ENCODE peak calls at places on chromosomes 16 and 17, in four cellular contexts. L is testis, J is IMR-90, M is prostate gland. F is an unnamed sample.

GRCh38 chr17:66712453-66712852 is 122.5 kb upstream of the CACNG5 start:
- DNase-seq in L (no peak), M (no peak), J (no peak), F (no peak)

GRCh38 chr16:14375132-14375491 is 254.9 kb downstream of the PARN start:
- DNase-seq in J (peak), M (no peak), L (no peak), F (no peak)

GRCh38 chr16:31130336-31130812 is 5.2 kb downstream of the PRSS8 start:
- DNase-seq in J (no peak), L (no peak), M (no peak), F (no peak)

GRCh38 chr17:12789075-12789975 is at the start of gene ARHGAP44:
- DNase-seq in M (peak), J (peak), L (peak), F (peak)

GRCh38 chr17:33725675-33726271 is 432.7 kb upstream of the ASIC2 start:
- DNase-seq in J (peak), L (peak), M (no peak), F (peak)

GRCh38 chr16:21646721-21647561 is 5.5 kb downstream of the IGSF6 start:
- DNase-seq in J (no peak), M (no peak), L (no peak), F (no peak)

GRCh38 chr16:84302111-84302954 is 7.7 kb downstream of the WFDC1 start:
- DNase-seq in M (no peak), J (peak), L (no peak), F (no peak)

GRCh38 chr17:40490289-40490853 is 11.1 kb downstream of the TNS4 start:
- DNase-seq in M (peak), L (peak), J (peak), F (peak)

GRCh38 chr17:27247071-27247957 is 46.6 kb upstream of the WSB1 start:
- DNase-seq in L (peak), J (peak), M (peak), F (no peak)

GRCh38 chr16:1443403-1443973 is 868 bp downstream of the CCDC154 start:
- DNase-seq in L (no peak), M (no peak), J (no peak), F (no peak)

GRCh38 chr17:81599719-81600486 is 37.0 kb downstream of the NPLOC4 start:
- DNase-seq in L (no peak), J (peak), M (no peak), F (no peak)

GRCh38 chr17:34306466-34306865 is 12.8 kb upstream of the CCL8 start:
- DNase-seq in M (no peak), J (peak), L (peak), F (no peak)

GRCh38 chr16:88772871-88773811 is 11.9 kb downstream of the PIEZO1 start:
- DNase-seq in M (no peak), J (peak), L (peak), F (peak)

GRCh38 chr17:27776882-27777624 is 23.3 kb downstream of the NOS2 start:
- DNase-seq in L (no peak), M (no peak), J (no peak), F (no peak)

GRCh38 chr16:67731071-67731810 is 12.1 kb upstream of the GFOD2 start:
- DNase-seq in L (no peak), M (no peak), J (no peak), F (no peak)

GRCh38 chr17:35930211-35931065 is at the start of gene RDM1:
- DNase-seq in M (peak), J (peak), L (peak), F (peak)
- TF ChIP-seq POLR2A in M (no peak), J (no peak), L (no peak), F (peak)

GRCh38 chr16:49442805-49443204 is 69.2 kb downstream of the C16orf78 start:
- DNase-seq in J (no peak), M (no peak), L (no peak), F (no peak)

GRCh38 chr16:49443576-49443975 is 70.0 kb downstream of the C16orf78 start:
- DNase-seq in M (no peak), J (no peak), L (no peak), F (no peak)

GRCh38 chr16:49440156-49441065 is 66.8 kb downstream of the C16orf78 start:
- DNase-seq in J (no peak), L (no peak), M (no peak), F (no peak)

GRCh38 chr16:49439676-49440075 is 66.1 kb downstream of the C16orf78 start:
- DNase-seq in M (no peak), L (no peak), J (no peak), F (no peak)

GRCh38 chr16:49441366-49441780 is 67.8 kb downstream of the C16orf78 start:
- DNase-seq in L (no peak), J (no peak), M (no peak), F (no peak)
- TF ChIP-seq POLR2A in L (no peak), J (no peak), M (no peak), F (no peak)

GRCh38 chr17:49677933-49678847 is at the start of gene SPOP:
- DNase-seq in M (peak), L (peak), J (peak), F (peak)

GRCh38 chr17:49680314-49680713 is 2.4 kb upstream of the SPOP start:
- DNase-seq in L (no peak), M (no peak), J (no peak), F (no peak)

GRCh38 chr17:49674507-49674906 is 3.4 kb downstream of the SPOP start:
- DNase-seq in M (no peak), J (no peak), L (no peak), F (no peak)

GRCh38 chr17:49676276-49676868 is 1.5 kb downstream of the SPOP start:
- DNase-seq in M (no peak), J (peak), L (no peak), F (peak)

GRCh38 chr17:49677134-49677932 is 564 bp downstream of the SPOP start:
- DNase-seq in L (peak), M (peak), J (peak), F (peak)
- TF ChIP-seq POLR2A in L (no peak), M (no peak), J (peak), F (peak)

DNA sequence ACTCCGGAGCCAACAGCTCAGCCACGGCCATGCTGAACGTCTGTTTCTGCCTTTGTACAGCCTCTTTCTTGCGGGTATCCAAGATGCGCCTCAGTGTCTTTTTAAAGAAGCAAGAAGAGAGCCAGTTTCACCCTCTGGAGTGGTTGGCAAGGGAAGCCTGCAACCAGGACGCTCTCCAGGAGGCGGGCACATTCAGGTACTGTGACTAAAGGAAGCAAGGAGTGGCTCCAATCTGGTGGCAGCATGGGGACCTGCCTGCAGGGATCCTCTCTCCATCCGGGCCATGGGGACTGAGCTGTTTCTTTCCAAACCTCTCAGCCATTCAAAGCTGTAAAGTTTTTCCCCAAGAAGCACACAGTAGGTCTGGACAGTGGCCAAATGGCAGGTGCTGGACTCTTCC is 60.6 kb upstream of the ENDOV start:
- DNase-seq in L (no peak), J (no peak), M (no peak), F (no peak)
- TF ChIP-seq POLR2A in L (no peak), J (no peak), M (no peak), F (no peak)

GRCh38 chr17:75124819-75125162 is 6.8 kb downstream of the NT5C start:
- DNase-seq in L (no peak), M (no peak), J (no peak), F (peak)

GRCh38 chr17:75125984-75126383 is 5.6 kb downstream of the NT5C start:
- DNase-seq in J (no peak), L (no peak), M (no peak), F (no peak)

GRCh38 chr17:75128694-75129505 is 2.6 kb downstream of the NT5C start:
- DNase-seq in J (no peak), L (no peak), M (no peak), F (no peak)

GRCh38 chr17:75126954-75127353 is 4.6 kb downstream of the NT5C start:
- DNase-seq in M (no peak), J (no peak), L (no peak), F (no peak)

DNA sequence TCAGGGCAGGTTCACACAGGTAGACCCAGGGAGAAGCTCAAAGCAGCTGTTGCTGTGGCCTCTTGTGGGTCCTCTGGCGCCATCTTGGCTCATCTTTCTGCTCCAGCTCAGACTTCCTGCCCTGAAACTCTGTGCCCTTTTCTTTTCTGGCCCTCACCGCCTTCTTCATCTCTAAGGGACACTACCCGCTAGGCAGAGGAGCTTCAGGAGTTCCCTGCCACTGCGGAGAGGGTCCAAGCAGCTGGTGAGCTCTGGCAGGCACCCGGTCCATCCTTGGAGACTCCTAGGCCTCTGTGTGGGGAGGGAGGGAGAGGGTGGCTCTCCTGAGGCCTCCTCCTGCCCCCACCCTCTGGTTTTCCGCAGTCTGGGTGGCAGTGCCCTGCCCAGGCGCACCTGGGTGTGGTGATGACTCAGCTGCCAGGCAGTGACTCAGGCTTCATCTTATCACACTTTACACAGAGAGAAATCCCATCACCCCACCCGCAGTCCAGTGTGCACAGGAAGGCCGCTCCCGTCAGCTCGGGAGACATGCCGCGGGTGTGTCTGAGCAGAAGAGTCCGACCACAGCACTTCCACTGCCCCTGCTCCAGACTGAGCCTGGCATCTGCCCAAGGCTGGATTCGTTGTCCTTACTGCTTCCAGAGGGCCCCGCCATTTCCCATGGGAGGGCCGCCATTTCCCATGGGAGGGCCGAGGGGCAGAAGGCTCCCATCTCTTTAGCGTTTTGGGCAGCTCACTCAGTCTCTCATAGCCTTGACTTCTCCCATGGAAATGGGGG is 7.3 kb downstream of the NT5C start:
- DNase-seq in J (peak), L (no peak), M (peak), F (peak)
- TF ChIP-seq POLR2A in J (no peak), L (no peak), M (peak), F (peak)

GRCh38 chr17:76485569-76485968 is 15.7 kb downstream of the RHBDF2 start:
- DNase-seq in L (peak), J (no peak), M (no peak), F (no peak)
- TF ChIP-seq POLR2A in L (no peak), J (no peak), M (no peak), F (no peak)